ENCODE peak calls at places on chromosomes 6 and 20, in seven cellular contexts. X, R, Z, H, M, N and T are unnamed samples.

GRCh38 chr6:127436578-127437110 is 22.5 kb downstream of the KIAA0408 start:
- DNase-seq in M (no peak), H (no peak), X (no peak), R (no peak), Z (no peak), N (peak; percentile 45), T (no peak)

GRCh38 chr20:33443006-33443511 is 504 bp downstream of the SNTA1 start:
- DNase-seq in R (no peak), Z (no peak), X (no peak), H (no peak), M (peak; percentile 41), N (peak; percentile 45), T (peak; percentile 30)

GRCh38 chr6:111536888-111537287 is 53.9 kb upstream of the REV3L start:
- DNase-seq in Z (no peak), M (no peak), X (no peak), H (peak; percentile 42), N (no peak), R (no peak), T (no peak)

GRCh38 chr6:3320238-3320637 is 61.5 kb downstream of the PSMG4 start:
- DNase-seq in R (no peak), X (no peak), M (peak; percentile 3), N (no peak), H (no peak), Z (no peak), T (no peak)

GRCh38 chr6:113855500-113856010 is 1.6 kb upstream of the MARCKS start:
- DNase-seq in M (no peak), Z (peak; percentile 67), X (peak; percentile 58), H (no peak), N (no peak), R (no peak), T (no peak)

GRCh38 chr6:113684382-113684901 is 172.7 kb upstream of the MARCKS start:
- DNase-seq in H (no peak), Z (no peak), X (peak; percentile 60), M (no peak), R (peak; percentile 46), N (no peak), T (no peak)

GRCh38 chr6:39053016-39053595 is 4.5 kb downstream of the GLP1R start:
- DNase-seq in Z (no peak), M (no peak), H (no peak), X (no peak), N (no peak), R (no peak), T (no peak)

GRCh38 chr20:50787181-50787580 is 7.7 kb upstream of the BCAS4 start:
- DNase-seq in Z (no peak), H (no peak), X (no peak), N (no peak), M (no peak), R (no peak), T (no peak)

GRCh38 chr6:593907-594212 is 63.0 kb downstream of the HUS1B start:
- DNase-seq in H (no peak), R (no peak), M (no peak), X (no peak), Z (peak; percentile 38), N (no peak), T (no peak)

GRCh38 chr6:163162007-163162873 is 252.3 kb upstream of the QKI start:
- DNase-seq in N (no peak), R (no peak), H (peak; percentile 13), M (no peak), Z (no peak), X (no peak), T (no peak)

GRCh38 chr6:110575910-110576463 is 99.6 kb upstream of the SLC22A16 start:
- DNase-seq in M (no peak), Z (no peak), N (no peak), H (no peak), R (no peak), X (no peak), T (no peak)

GRCh38 chr6:47483516-47483852 is 5.9 kb downstream of the CD2AP start:
- DNase-seq in X (no peak), M (no peak), R (no peak), N (no peak), H (no peak), Z (no peak), T (no peak)
- H3K27ac ChIP-seq in X (peak overlapping the region; percentile 27), M (no peak overlapping the region), R (peak overlapping the region; percentile 43), N (no peak overlapping the region), H (no peak overlapping the region), Z (no peak overlapping the region), T (no peak overlapping the region)

GRCh38 chr20:47670913-47671312 is 114.4 kb downstream of the SULF2 start:
- DNase-seq in M (no peak), R (no peak), N (no peak), H (no peak), X (no peak), Z (no peak), T (no peak)
- TF ChIP-seq CTCF in M (no peak), R (no peak), N (no peak), H (no peak), X (no peak), Z (no peak), T (no peak)

GRCh38 chr20:2038161-2038560 is 44.3 kb upstream of the PDYN start:
- DNase-seq in H (no peak), N (no peak), M (no peak), R (no peak), X (no peak), Z (no peak), T (no peak)
- H3K27me3 ChIP-seq in H (peaks cover 4% of the 10 kb centered on the region), N (peaks cover 4% of the 10 kb centered on the region), M (no peaks in the 10 kb centered on the region), R (no peaks in the 10 kb centered on the region), X (no peaks in the 10 kb centered on the region), Z (peaks cover 3% of the 10 kb centered on the region), T (no peaks in the 10 kb centered on the region)

DNA sequence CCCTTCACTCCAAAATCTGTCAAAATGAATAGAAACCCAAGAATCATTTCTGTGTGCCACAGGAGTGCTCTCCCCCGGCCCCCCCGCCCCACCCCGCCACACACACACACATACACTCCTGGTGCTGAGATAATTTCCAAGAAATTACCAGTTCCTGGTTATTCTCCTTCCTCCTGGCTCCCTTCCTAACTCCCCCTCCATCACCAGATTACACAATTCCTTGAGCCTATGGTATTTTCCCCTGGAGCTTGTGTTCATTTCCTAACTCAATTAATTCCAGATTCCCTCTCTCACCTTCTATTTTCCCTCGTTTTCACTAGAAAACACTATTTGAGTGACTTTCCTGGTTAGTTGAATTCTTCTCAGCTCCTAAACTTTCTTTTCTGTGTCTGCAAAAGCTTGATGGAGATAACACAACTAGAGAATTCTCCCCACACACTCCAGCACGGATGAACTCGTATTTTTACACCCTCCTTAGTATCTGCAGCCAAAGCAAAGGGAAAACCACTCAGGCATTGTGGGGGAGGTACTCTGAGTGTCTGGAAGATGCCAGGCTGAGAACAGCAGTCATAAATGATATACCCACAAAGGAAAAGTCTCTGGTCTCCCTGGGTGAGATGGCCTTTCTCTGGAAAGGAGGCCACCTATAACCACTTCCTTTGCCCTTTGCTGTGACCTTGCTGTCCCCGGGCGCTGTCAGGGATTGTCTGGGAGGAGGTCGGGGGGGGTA is 1.9 kb upstream of the SLC24A3 start:
- DNase-seq in H (peak; percentile 49), M (peak; percentile 58), Z (no peak), R (peak; percentile 49), N (no peak), X (no peak), T (no peak)
- H3K27ac ChIP-seq in H (peak overlapping the region; percentile 2), M (peak overlapping the region; percentile 91), Z (no peak overlapping the region), R (peak overlapping the region; percentile 84), N (no peak overlapping the region), X (no peak overlapping the region), T (no peak overlapping the region)